ENCODE peak calls at places on chromosomes 13 and 19, in four cellular contexts. G is HTR-8/SVneo, X is WTC11, C is progenitor cell of endocrine pancreas. M is an unnamed sample.
A peak's percentile ranks its signal among the peaks of the same experiment; 100 is the strongest.

GRCh38 chr19:31892060-31892459 is 453.4 kb upstream of the ZNF507 start:
- DNase-seq in G (no peak), C (no peak), X (no peak), M (no peak)

GRCh38 chr13:51047434-51048165 is 63.5 kb downstream of the C13orf42 start:
- DNase-seq in X (no peak), G (no peak), C (no peak), M (no peak)

GRCh38 chr19:35318679-35319448 is 10.1 kb upstream of the CD22 start:
- DNase-seq in G (peak; percentile 88), C (no peak), X (no peak), M (no peak)

GRCh38 chr19:40646564-40647254 is 43.7 kb downstream of the NUMBL start:
- DNase-seq in C (no peak), X (no peak), G (no peak), M (no peak)

GRCh38 chr13:104586010-104586746 is 1520.0 kb upstream of the SLC10A2 start:
- DNase-seq in C (no peak), G (no peak), X (no peak), M (no peak)

GRCh38 chr19:46975918-46976782 is 43.5 kb upstream of the NPAS1 start:
- DNase-seq in G (peak; percentile 75), X (peak; percentile 40), C (peak; percentile 25), M (peak; percentile 61)

GRCh38 chr13:23372264-23372905 is 61.1 kb downstream of the SACS start:
- DNase-seq in C (no peak), G (no peak), X (no peak), M (no peak)

GRCh38 chr13:113890758-113891480 is 27.0 kb upstream of the GAS6 start:
- DNase-seq in X (no peak), G (no peak), C (no peak), M (no peak)

GRCh38 chr19:30145467-30145866 is 203.4 kb downstream of the URI1 start:
- DNase-seq in G (no peak), C (no peak), X (no peak), M (no peak)

GRCh38 chr19:41328157-41328817 is 18.3 kb downstream of the CCDC97 start:
- DNase-seq in G (no peak), X (no peak), C (no peak), M (no peak)

GRCh38 chr13:48542581-48543341 is 9.9 kb upstream of the RCBTB2 start:
- DNase-seq in G (no peak), C (no peak), X (peak; percentile 41), M (peak; percentile 17)

M was measured in iPS DF 19.7.